ENCODE peak calls at places on chromosomes 4 and X, in eight cellular contexts. Y is H1, U is HCT116, V is endothelial cell of umbilical vein, J is K562, T is HepG2, Q is SK-N-SH, D is GM12878. N is an unnamed sample.

GRCh38 chr4:89539374-89539773 is 231.8 kb upstream of the GPRIN3 start:
- DNase-seq in U (no peak), T (no peak), Y (no peak), J (no peak), Q (no peak), V (peak), D (no peak), N (no peak)

GRCh38 chr4:31307026-31307425 is 586.9 kb downstream of the PCDH7 start:
- DNase-seq in V (no peak), T (no peak), Q (no peak), D (no peak), Y (no peak), U (no peak), J (no peak), N (no peak)

GRCh38 chr4:13452927-13453579 is 31.1 kb downstream of the RAB28 start:
- DNase-seq in Y (no peak), D (no peak), T (no peak), V (no peak), U (no peak), Q (no peak), J (no peak), N (no peak)

GRCh38 chr4:168200685-168201084 is 108.3 kb downstream of the ANXA10 start:
- DNase-seq in J (no peak), Q (no peak), U (no peak), D (no peak), T (peak), V (peak), Y (no peak), N (no peak)

GRCh38 chr4:87071401-87071800 is 136.6 kb downstream of the AFF1 start:
- DNase-seq in V (no peak), Y (no peak), U (no peak), Q (no peak), T (no peak), D (no peak), J (no peak), N (no peak)

GRCh38 chr4:145352438-145353145 is 129.1 kb upstream of the SMAD1 start:
- DNase-seq in D (no peak), V (no peak), Y (no peak), Q (no peak), U (no peak), T (no peak), J (no peak), N (no peak)

GRCh38 chrX:41692162-41692749 is 3.5 kb downstream of the GPR34 start:
- DNase-seq in T (no peak), J (no peak), Y (no peak), U (no peak), Q (no peak), V (no peak), D (no peak), N (peak)

GRCh38 chr4:74755486-74755885 is 38.8 kb downstream of the BTC start:
- DNase-seq in V (no peak), J (no peak), U (no peak), D (no peak), Q (no peak), Y (no peak), T (no peak), N (no peak)

GRCh38 chr4:52103314-52103713 is 52.2 kb downstream of the SPATA18 start:
- DNase-seq in V (peak), Y (no peak), Q (peak), U (no peak), T (no peak), J (no peak), D (no peak), N (no peak)

GRCh38 chrX:43559643-43560042 is 96.5 kb upstream of the MAOA start:
- DNase-seq in D (no peak), J (peak), V (peak), U (peak), T (peak), Q (peak), Y (peak), N (no peak)

GRCh38 chr4:106409901-106410889 is 41.6 kb upstream of the GIMD1 start:
- DNase-seq in T (no peak), Q (no peak), D (no peak), J (no peak), V (no peak), Y (no peak), U (no peak), N (no peak)

GRCh38 chrX:93422693-93423092 is 250.7 kb downstream of the NAP1L3 start:
- DNase-seq in T (peak), D (no peak), Q (peak), Y (peak), V (no peak), U (no peak), J (peak), N (no peak)

GRCh38 chr4:118858779-118859178 is 22.9 kb upstream of the SEC24D start:
- DNase-seq in U (no peak), T (no peak), Q (no peak), D (no peak), Y (no peak), J (no peak), V (no peak), N (no peak)

GRCh38 chr4:112861378-112862317 is 187.8 kb upstream of the ANK2 start:
- DNase-seq in D (no peak), U (no peak), Y (no peak), Q (no peak), V (no peak), T (no peak), J (no peak), N (no peak)

GRCh38 chrX:49184294-49185061 is 1.7 kb downstream of the PRICKLE3 start:
- DNase-seq in Y (peak), U (peak), J (peak), V (peak), Q (no peak), D (no peak), T (no peak), N (peak)

GRCh38 chrX:11465648-11466411 is 172.6 kb downstream of the AMELX start:
- DNase-seq in Y (no peak), Q (no peak), D (no peak), V (no peak), J (no peak), T (no peak), U (no peak), N (no peak)
- H3K9ac ChIP-seq in Y (no peak), Q (no peak), D (no peak), V (no peak), J (peak), T (no peak), U (no peak), N (no peak)

DNA sequence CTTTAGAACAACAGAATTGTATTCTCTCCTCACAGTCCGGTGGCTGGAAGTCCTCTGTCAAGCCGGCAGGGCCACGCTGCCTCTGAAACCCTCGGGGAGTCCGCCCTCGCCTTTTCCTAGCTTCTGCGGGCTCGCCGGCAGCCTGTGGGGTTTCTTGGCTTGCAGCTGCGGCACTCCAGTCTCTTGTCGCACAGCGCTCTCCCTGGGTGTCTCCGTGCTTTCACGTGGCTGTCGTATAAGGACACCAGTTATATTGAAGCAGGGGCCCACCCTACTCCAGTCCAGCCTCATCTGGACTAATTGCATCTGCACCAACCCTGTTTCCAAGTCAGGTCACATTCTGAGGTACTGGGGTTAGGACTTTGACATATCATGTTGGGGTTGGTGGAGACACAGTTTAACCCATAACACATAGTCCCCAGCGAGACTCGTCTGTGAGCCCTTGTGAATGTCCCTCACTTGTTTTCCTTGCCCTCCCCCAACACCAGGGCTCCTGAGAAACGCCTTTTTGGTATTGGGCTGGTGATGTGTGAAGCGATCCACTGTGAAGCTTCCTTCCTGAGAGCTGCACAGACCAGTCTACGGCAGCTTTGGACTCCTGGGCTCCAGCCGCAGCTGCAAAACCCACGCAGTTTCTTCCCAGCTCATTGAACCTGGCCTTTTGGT is 22.7 kb downstream of the TMEM131L start:
- DNase-seq in T (no peak), U (no peak), Q (no peak), Y (no peak), V (no peak), D (peak), J (no peak), N (no peak)
- H3K27ac ChIP-seq in T (no peak), U (no peak), Q (no peak), Y (no peak), V (peak), D (peak), J (no peak), N (peak)

GRCh38 chr4:185721949-185722316 is 90.1 kb downstream of the SORBS2 start:
- DNase-seq in Q (no peak), J (no peak), V (no peak), T (peak), Y (no peak), U (no peak), D (no peak), N (no peak)
- TF ChIP-seq POLR2AphosphoS5 in Q (no peak), J (no peak), V (no peak), T (no peak), Y (no peak), U (no peak), D (no peak), N (no peak)

GRCh38 chr4:147103403-147103946 is 157.8 kb upstream of the TTC29 start:
- DNase-seq in D (no peak), Q (no peak), U (no peak), V (peak), T (no peak), Y (no peak), J (no peak), N (no peak)
- H3K9ac ChIP-seq in D (no peak), Q (peak), U (no peak), V (no peak), T (no peak), Y (no peak), J (no peak), N (peak)

GRCh38 chr4:141801558-141801957 is 165.2 kb downstream of the IL15 start:
- DNase-seq in T (no peak), D (no peak), Q (no peak), Y (no peak), U (no peak), V (no peak), J (no peak), N (no peak)

GRCh38 chr4:141797966-141798365 is 161.6 kb downstream of the IL15 start:
- DNase-seq in Q (no peak), T (no peak), J (no peak), Y (no peak), V (no peak), D (no peak), U (no peak), N (no peak)

GRCh38 chr4:141807501-141807900 is 171.1 kb downstream of the IL15 start:
- DNase-seq in J (no peak), Q (no peak), U (no peak), D (no peak), V (no peak), Y (no peak), T (no peak), N (no peak)

GRCh38 chr4:141807073-141807472 is 170.7 kb downstream of the IL15 start:
- DNase-seq in U (no peak), V (no peak), Y (no peak), J (no peak), D (no peak), T (no peak), Q (no peak), N (no peak)

GRCh38 chr4:141802324-141802723 is 165.9 kb downstream of the IL15 start:
- DNase-seq in T (no peak), Y (no peak), J (no peak), V (no peak), U (no peak), Q (no peak), D (no peak), N (peak)
- H3K27ac ChIP-seq in T (no peak), Y (no peak), J (no peak), V (no peak), U (no peak), Q (peak), D (no peak), N (peak)

DNA sequence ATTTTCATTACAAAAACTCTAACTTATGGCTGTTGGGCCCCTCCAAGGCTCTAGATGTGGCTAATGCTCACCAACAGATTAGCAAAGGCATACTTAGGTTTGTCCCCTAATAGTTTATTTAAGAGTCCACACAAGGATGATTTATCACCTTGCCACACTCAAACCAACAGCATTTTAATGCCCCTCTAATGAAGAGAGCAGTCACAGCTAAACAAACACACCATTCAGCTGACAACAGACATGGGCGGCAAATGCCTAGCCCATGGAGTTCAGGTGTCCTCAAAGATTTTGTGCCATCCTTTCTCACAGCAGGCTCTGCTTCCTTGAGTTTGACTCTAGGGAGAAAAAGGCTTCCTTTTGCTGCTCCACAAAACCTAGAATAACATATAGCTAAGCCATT is 61.8 kb upstream of the CITED1 start:
- DNase-seq in Q (no peak), T (no peak), J (no peak), V (no peak), U (no peak), D (no peak), Y (no peak), N (no peak)
- TF ChIP-seq POLR2AphosphoS5 in Q (no peak), T (no peak), J (no peak), V (no peak), U (no peak), D (no peak), Y (no peak), N (no peak)

GRCh38 chrX:120244395-120244734 is 6.2 kb upstream of the ZBTB33 start:
- DNase-seq in J (no peak), Q (no peak), Y (no peak), U (no peak), D (no peak), V (no peak), T (no peak), N (no peak)
- H3K9ac ChIP-seq in J (peak), Q (peak), Y (peak), U (peak), D (peak), V (peak), T (peak), N (peak)

GRCh38 chr4:16117164-16117563 is 33.3 kb upstream of the PROM1 start:
- DNase-seq in V (no peak), D (no peak), U (no peak), Y (no peak), Q (no peak), T (no peak), J (no peak), N (no peak)
- H3K27ac ChIP-seq in V (no peak), D (no peak), U (no peak), Y (no peak), Q (no peak), T (peak), J (no peak), N (no peak)

DNA sequence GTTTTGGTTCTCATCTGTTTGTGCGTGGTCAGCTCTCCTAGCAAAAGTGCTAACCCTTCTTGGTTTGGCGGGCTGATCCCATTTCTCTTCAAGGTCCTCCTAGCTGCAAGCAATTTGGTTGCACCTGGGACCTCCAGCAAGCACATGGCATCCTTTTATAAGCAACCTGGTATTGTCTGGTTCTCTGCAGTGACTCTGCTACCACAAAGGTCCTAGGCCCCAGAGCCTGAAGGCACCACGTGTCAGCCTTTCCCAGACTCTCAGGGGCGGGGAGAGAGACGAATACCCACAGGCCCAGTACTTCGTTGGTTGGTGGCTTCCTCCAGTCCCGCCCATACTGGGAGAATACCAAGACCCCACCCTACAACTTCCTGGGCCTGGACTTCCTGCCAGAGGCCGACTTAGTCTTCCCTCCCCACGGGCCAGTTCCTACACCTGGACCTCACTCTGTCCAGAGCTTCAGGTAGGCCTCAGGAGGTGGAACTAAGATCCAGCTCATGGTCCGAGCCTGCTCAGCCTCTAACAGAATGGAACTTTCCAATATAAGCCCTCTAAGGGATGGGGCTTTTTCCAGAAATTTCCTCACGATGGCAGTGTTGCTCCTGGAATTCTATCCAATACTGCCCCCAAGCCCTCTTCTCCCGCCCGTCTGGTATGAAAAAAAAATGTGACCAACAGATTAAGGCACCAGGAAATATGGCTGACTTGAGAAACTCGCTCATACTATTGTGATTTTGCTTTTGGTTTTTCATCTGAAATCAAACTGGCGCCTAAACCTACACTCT is 192.5 kb upstream of the STK26 start:
- DNase-seq in U (peak), T (peak), V (peak), J (peak), D (peak), Q (peak), Y (peak), N (no peak)
- TF ChIP-seq POLR2AphosphoS5 in U (peak), T (peak), V (no peak), J (no peak), D (peak), Q (no peak), Y (peak), N (peak)

DNA sequence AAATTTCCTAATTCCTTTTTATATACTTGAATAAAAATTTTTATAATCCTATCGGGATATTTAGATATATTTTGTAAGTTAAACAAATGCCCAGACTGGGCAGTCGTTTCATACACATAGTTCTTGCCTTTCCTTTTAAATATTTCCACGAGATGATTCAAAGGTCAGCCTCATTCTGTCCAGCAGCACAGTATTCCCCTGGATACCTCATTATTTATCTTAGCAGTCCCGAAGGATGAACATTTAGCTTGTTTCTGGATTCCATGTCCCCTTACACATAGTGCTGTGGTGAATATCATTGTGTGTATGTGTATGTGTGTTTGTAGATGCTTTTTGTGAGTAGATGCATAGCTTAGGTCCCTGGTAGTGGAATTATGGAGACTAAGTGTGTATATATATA is 38.3 kb downstream of the RAPGEF2 start:
- DNase-seq in D (no peak), T (peak), V (no peak), J (no peak), Y (no peak), U (no peak), Q (no peak), N (no peak)
- H3K9ac ChIP-seq in D (no peak), T (no peak), V (no peak), J (no peak), Y (no peak), U (no peak), Q (no peak), N (no peak)

N was measured in SK-N-MC.